ENCODE peak calls at places on chromosomes 11 and 22, in four cellular contexts. One of them, this sample, is unnamed.

GRCh38 chr11:35682230-35683195 is 19.9 kb downstream of the TRIM44 start:
- DNase-seq in fibroblast of lung: peak
- DNase-seq in CD8-positive, alpha-beta memory T cell: no peak
- DNase-seq in left ventricle myocardium inferior: no peak
- DNase-seq in this sample: no peak

GRCh38 chr22:45261407-45262088 is 20.9 kb upstream of the KIAA0930 start:
- DNase-seq in CD8-positive, alpha-beta memory T cell: no peak
- DNase-seq in fibroblast of lung: no peak
- DNase-seq in left ventricle myocardium inferior: no peak
- DNase-seq in this sample: no peak

GRCh38 chr11:2564588-2565440 is 120.0 kb downstream of the KCNQ1 start:
- DNase-seq in left ventricle myocardium inferior: peak
- DNase-seq in fibroblast of lung: no peak
- DNase-seq in CD8-positive, alpha-beta memory T cell: no peak
- DNase-seq in this sample: no peak

GRCh38 chr22:29503811-29504372 is 23.9 kb downstream of the NEFH start:
- DNase-seq in CD8-positive, alpha-beta memory T cell: no peak
- DNase-seq in left ventricle myocardium inferior: peak
- DNase-seq in fibroblast of lung: peak
- DNase-seq in this sample: no peak

GRCh38 chr11:2791521-2792375 is 92.0 kb upstream of the KCNQ1OT1 start:
- DNase-seq in fibroblast of lung: no peak
- DNase-seq in CD8-positive, alpha-beta memory T cell: peak
- DNase-seq in left ventricle myocardium inferior: peak
- DNase-seq in this sample: peak

GRCh38 chr22:29394931-29395581 is 6.7 kb upstream of the AP1B1 start:
- DNase-seq in CD8-positive, alpha-beta memory T cell: peak
- DNase-seq in left ventricle myocardium inferior: peak
- DNase-seq in fibroblast of lung: peak
- DNase-seq in this sample: peak

GRCh38 chr22:26837784-26838520 is 180.6 kb downstream of the MIAT start:
- DNase-seq in left ventricle myocardium inferior: no peak
- DNase-seq in fibroblast of lung: no peak
- DNase-seq in CD8-positive, alpha-beta memory T cell: no peak
- DNase-seq in this sample: no peak

GRCh38 chr11:61919113-61919840 is 1.9 kb upstream of the RAB3IL1 start:
- DNase-seq in left ventricle myocardium inferior: no peak
- DNase-seq in fibroblast of lung: no peak
- DNase-seq in CD8-positive, alpha-beta memory T cell: no peak
- DNase-seq in this sample: no peak

GRCh38 chr11:14617241-14618027 is 26.2 kb upstream of the PDE3B start:
- DNase-seq in CD8-positive, alpha-beta memory T cell: no peak
- DNase-seq in fibroblast of lung: peak
- DNase-seq in left ventricle myocardium inferior: no peak
- DNase-seq in this sample: no peak

GRCh38 chr11:77039491-77040400 is 5.5 kb downstream of the B3GNT6 start:
- DNase-seq in left ventricle myocardium inferior: no peak
- DNase-seq in CD8-positive, alpha-beta memory T cell: peak
- DNase-seq in fibroblast of lung: peak
- DNase-seq in this sample: no peak

GRCh38 chr22:20137113-20137512 is 5.5 kb downstream of the ZDHHC8 start:
- DNase-seq in left ventricle myocardium inferior: no peak
- DNase-seq in CD8-positive, alpha-beta memory T cell: no peak
- DNase-seq in fibroblast of lung: no peak
- DNase-seq in this sample: no peak

GRCh38 chr11:1562469-1563148 is 9.5 kb downstream of the DUSP8 start:
- DNase-seq in left ventricle myocardium inferior: no peak
- DNase-seq in CD8-positive, alpha-beta memory T cell: no peak
- DNase-seq in fibroblast of lung: no peak
- DNase-seq in this sample: no peak

GRCh38 chr11:14258177-14258935 is 100.6 kb downstream of the RRAS2 start:
- DNase-seq in fibroblast of lung: peak
- DNase-seq in left ventricle myocardium inferior: no peak
- DNase-seq in CD8-positive, alpha-beta memory T cell: no peak
- DNase-seq in this sample: no peak

GRCh38 chr11:72226701-72227100 is 2.1 kb downstream of the INPPL1 start:
- DNase-seq in left ventricle myocardium inferior: no peak
- DNase-seq in fibroblast of lung: no peak
- DNase-seq in CD8-positive, alpha-beta memory T cell: no peak
- DNase-seq in this sample: peak

GRCh38 chr11:132260636-132261035 is 890.2 kb downstream of the NTM start:
- DNase-seq in fibroblast of lung: no peak
- DNase-seq in left ventricle myocardium inferior: no peak
- DNase-seq in CD8-positive, alpha-beta memory T cell: no peak
- DNase-seq in this sample: no peak

GRCh38 chr11:116703421-116703820 is 69.4 kb downstream of the BUD13 start:
- DNase-seq in left ventricle myocardium inferior: no peak
- DNase-seq in CD8-positive, alpha-beta memory T cell: no peak
- DNase-seq in fibroblast of lung: no peak
- DNase-seq in this sample: no peak

GRCh38 chr11:59144096-59144495 is 1.4 kb downstream of the FAM111A start:
- DNase-seq in left ventricle myocardium inferior: no peak
- DNase-seq in CD8-positive, alpha-beta memory T cell: no peak
- DNase-seq in fibroblast of lung: no peak
- DNase-seq in this sample: no peak

GRCh38 chr11:43418197-43418596 is 59.5 kb downstream of the TTC17 start:
- DNase-seq in fibroblast of lung: no peak
- DNase-seq in left ventricle myocardium inferior: no peak
- DNase-seq in CD8-positive, alpha-beta memory T cell: no peak
- DNase-seq in this sample: no peak

GRCh38 chr11:47257518-47258316 is at the start of gene NR1H3:
- DNase-seq in left ventricle myocardium inferior: peak
- DNase-seq in CD8-positive, alpha-beta memory T cell: no peak
- DNase-seq in fibroblast of lung: peak
- DNase-seq in this sample: peak

GRCh38 chr11:810040-810567 is 337 bp downstream of the RPLP2 start:
- DNase-seq in fibroblast of lung: no peak
- DNase-seq in CD8-positive, alpha-beta memory T cell: no peak
- DNase-seq in left ventricle myocardium inferior: no peak
- DNase-seq in this sample: no peak

GRCh38 chr11:93524173-93524536 is 19.0 kb downstream of the SMCO4 start:
- DNase-seq in fibroblast of lung: no peak
- DNase-seq in CD8-positive, alpha-beta memory T cell: no peak
- DNase-seq in left ventricle myocardium inferior: no peak
- DNase-seq in this sample: no peak

GRCh38 chr11:12598330-12599256 is 75.6 kb upstream of the TEAD1 start:
- DNase-seq in fibroblast of lung: peak
- DNase-seq in left ventricle myocardium inferior: no peak
- DNase-seq in CD8-positive, alpha-beta memory T cell: peak
- DNase-seq in this sample: no peak

GRCh38 chr11:70470127-70470526 is 71.8 kb downstream of the CTTN start:
- DNase-seq in CD8-positive, alpha-beta memory T cell: no peak
- DNase-seq in left ventricle myocardium inferior: no peak
- DNase-seq in fibroblast of lung: peak
- DNase-seq in this sample: no peak

GRCh38 chr11:35030716-35031213 is 108.2 kb upstream of the CD44 start:
- DNase-seq in fibroblast of lung: peak
- DNase-seq in left ventricle myocardium inferior: peak
- DNase-seq in CD8-positive, alpha-beta memory T cell: no peak
- DNase-seq in this sample: peak

GRCh38 chr22:46866591-46866990 is 104.1 kb downstream of the TBC1D22A start:
- DNase-seq in left ventricle myocardium inferior: no peak
- DNase-seq in fibroblast of lung: peak
- DNase-seq in CD8-positive, alpha-beta memory T cell: no peak
- DNase-seq in this sample: no peak

GRCh38 chr11:31809857-31810778 is 1.0 kb downstream of the PAX6 start:
- DNase-seq in fibroblast of lung: peak
- DNase-seq in CD8-positive, alpha-beta memory T cell: no peak
- DNase-seq in left ventricle myocardium inferior: no peak
- DNase-seq in this sample: no peak

GRCh38 chr11:74506823-74507222 is 13.3 kb upstream of the LIPT2 start:
- DNase-seq in fibroblast of lung: no peak
- DNase-seq in left ventricle myocardium inferior: no peak
- DNase-seq in CD8-positive, alpha-beta memory T cell: no peak
- DNase-seq in this sample: no peak

GRCh38 chr11:8258289-8258688 is 5.4 kb downstream of the LMO1 start:
- DNase-seq in CD8-positive, alpha-beta memory T cell: no peak
- DNase-seq in left ventricle myocardium inferior: no peak
- DNase-seq in fibroblast of lung: peak
- DNase-seq in this sample: peak

DNA sequence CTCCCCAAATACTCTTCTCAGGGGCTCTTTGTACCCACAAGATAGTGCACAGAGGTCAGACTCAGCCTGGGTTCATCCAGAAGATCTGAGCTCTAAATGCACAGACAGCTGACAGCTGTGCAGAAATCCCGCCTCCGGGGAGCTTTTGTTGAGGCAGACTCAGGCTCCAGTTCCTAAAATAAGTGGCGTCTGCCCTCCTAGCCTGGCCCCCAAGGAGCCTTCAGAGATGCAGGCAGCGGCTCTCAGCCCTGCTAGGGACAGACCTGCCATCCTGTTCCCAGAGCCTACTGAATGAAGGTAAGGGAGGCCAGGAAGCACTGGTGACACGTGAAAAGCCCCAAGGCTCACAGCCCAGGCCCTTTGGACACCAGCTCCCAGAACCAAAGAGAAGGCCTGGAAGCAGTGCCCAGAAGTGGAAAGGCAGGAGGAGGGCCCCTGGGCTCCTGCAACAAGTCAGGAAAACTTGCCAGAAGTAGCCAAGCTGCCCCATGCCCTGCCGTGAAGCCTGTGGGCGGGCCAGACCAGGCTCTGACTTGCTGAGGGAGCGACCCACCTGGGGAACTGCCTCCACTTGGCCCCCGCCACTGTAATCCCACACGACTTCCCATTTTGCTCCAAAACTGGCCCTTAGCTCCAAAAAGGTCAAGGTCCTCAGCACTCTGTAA is 51.1 kb upstream of the ARFGAP3 start:
- DNase-seq in fibroblast of lung: no peak
- DNase-seq in left ventricle myocardium inferior: no peak
- DNase-seq in CD8-positive, alpha-beta memory T cell: no peak
- DNase-seq in this sample: no peak
- H3K27ac ChIP-seq in fibroblast of lung: no peak
- H3K27ac ChIP-seq in left ventricle myocardium inferior: peak
- H3K27ac ChIP-seq in CD8-positive, alpha-beta memory T cell: no peak
- H3K27ac ChIP-seq in this sample: peak

GRCh38 chr11:64864473-64865285 is 13.7 kb downstream of the EHD1 start:
- DNase-seq in fibroblast of lung: peak
- DNase-seq in CD8-positive, alpha-beta memory T cell: no peak
- DNase-seq in left ventricle myocardium inferior: peak
- DNase-seq in this sample: peak

GRCh38 chr11:64862914-64863313 is 15.5 kb downstream of the EHD1 start:
- DNase-seq in CD8-positive, alpha-beta memory T cell: no peak
- DNase-seq in left ventricle myocardium inferior: peak
- DNase-seq in fibroblast of lung: peak
- DNase-seq in this sample: no peak

GRCh38 chr11:64865286-64866172 is 12.9 kb downstream of the EHD1 start:
- DNase-seq in fibroblast of lung: peak
- DNase-seq in left ventricle myocardium inferior: no peak
- DNase-seq in CD8-positive, alpha-beta memory T cell: no peak
- DNase-seq in this sample: no peak

GRCh38 chr11:64863381-64864060 is 14.9 kb downstream of the EHD1 start:
- DNase-seq in left ventricle myocardium inferior: no peak
- DNase-seq in CD8-positive, alpha-beta memory T cell: no peak
- DNase-seq in fibroblast of lung: no peak
- DNase-seq in this sample: no peak

GRCh38 chr11:64864135-64864472 is 14.3 kb downstream of the EHD1 start:
- DNase-seq in left ventricle myocardium inferior: no peak
- DNase-seq in fibroblast of lung: no peak
- DNase-seq in CD8-positive, alpha-beta memory T cell: no peak
- DNase-seq in this sample: no peak
- H3K4me3 ChIP-seq in left ventricle myocardium inferior: peak
- H3K4me3 ChIP-seq in fibroblast of lung: peak
- H3K4me3 ChIP-seq in CD8-positive, alpha-beta memory T cell: peak
- H3K4me3 ChIP-seq in this sample: peak

DNA sequence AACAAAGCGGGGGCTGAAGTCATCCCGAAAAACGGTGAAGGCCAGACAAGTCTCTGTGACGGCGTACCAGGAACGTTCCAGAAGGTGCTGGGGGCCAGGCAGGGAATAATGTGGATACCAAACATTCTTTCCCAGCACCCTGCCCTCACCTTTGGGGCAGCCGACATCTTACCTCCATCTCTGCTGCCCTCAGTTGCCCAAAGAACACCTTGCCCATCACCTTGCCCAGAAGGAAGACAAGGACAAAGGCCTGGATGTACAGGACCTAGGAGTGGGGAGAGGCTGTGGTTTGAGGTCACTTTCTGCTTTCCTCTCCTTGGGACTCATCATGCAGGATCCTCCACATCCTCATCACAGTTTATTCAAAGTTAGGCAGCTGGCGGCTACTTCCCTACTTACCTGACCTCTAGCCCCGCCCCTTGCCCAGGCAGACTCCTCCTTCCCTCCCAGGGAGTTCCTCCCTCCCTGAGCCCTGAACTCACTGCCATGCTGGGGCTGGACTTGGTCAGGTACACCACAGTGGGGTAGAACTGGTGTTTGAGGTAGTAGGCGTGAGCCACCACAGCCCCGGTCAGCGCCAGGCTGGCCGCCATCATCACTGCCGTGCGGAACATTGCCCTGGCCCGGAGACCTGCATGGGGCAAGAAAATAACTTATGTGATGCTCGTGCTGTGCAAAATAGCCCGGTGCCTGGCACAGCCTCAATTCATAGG is 1.2 kb downstream of the SYVN1 start:
- DNase-seq in fibroblast of lung: no peak
- DNase-seq in left ventricle myocardium inferior: no peak
- DNase-seq in CD8-positive, alpha-beta memory T cell: peak
- DNase-seq in this sample: peak
- H3K27ac ChIP-seq in fibroblast of lung: peak
- H3K27ac ChIP-seq in left ventricle myocardium inferior: peak
- H3K27ac ChIP-seq in CD8-positive, alpha-beta memory T cell: peak
- H3K27ac ChIP-seq in this sample: peak

GRCh38 chr22:38461414-38462081 is 6.3 kb upstream of the KDELR3 start:
- DNase-seq in left ventricle myocardium inferior: peak
- DNase-seq in fibroblast of lung: peak
- DNase-seq in CD8-positive, alpha-beta memory T cell: peak
- DNase-seq in this sample: no peak
- H3K4me3 ChIP-seq in left ventricle myocardium inferior: peak
- H3K4me3 ChIP-seq in fibroblast of lung: no peak
- H3K4me3 ChIP-seq in CD8-positive, alpha-beta memory T cell: no peak
- H3K4me3 ChIP-seq in this sample: peak

This sample was measured in coronary artery.